ENCODE peak calls at places on chromosome 1, in six cellular contexts. L, Q, V, N, M and J are unnamed samples.

GRCh38 chr1:17833661-17834501 is 78.7 kb downstream of the ACTL8 start:
- DNase-seq in L (no peak), Q (no peak), V (no peak), N (no peak), M (no peak), J (no peak)

GRCh38 chr1:10143961-10144485 is 66.3 kb upstream of the KIF1B start:
- DNase-seq in L (no peak), Q (no peak), V (no peak), N (no peak), M (no peak), J (no peak)

GRCh38 chr1:116825400-116825734 is 71.1 kb downstream of the CD2 start:
- DNase-seq in L (no peak), Q (no peak), V (no peak), N (peak; percentile 81), M (no peak), J (no peak)

GRCh38 chr1:172398193-172398592 is 22.3 kb upstream of the C1orf105 start:
- DNase-seq in L (no peak), Q (no peak), V (peak; percentile 44), N (no peak), M (no peak), J (no peak)

GRCh38 chr1:153842006-153842471 is 66.8 kb downstream of the SLC27A3 start:
- DNase-seq in L (no peak), Q (peak; percentile 36), V (peak; percentile 68), N (no peak), M (peak; percentile 10), J (no peak)

GRCh38 chr1:234529661-234530237 is 50.8 kb upstream of the TARBP1 start:
- DNase-seq in L (no peak), Q (no peak), V (no peak), N (no peak), M (no peak), J (no peak)

GRCh38 chr1:62601412-62601971 is 4.2 kb downstream of the ANGPTL3 start:
- DNase-seq in L (no peak), Q (no peak), V (no peak), N (no peak), M (no peak), J (no peak)

GRCh38 chr1:109622895-109623294 is 3.3 kb downstream of the AMPD2 start:
- DNase-seq in L (no peak), Q (peak; percentile 6), V (no peak), N (no peak), M (no peak), J (no peak)

GRCh38 chr1:116820362-116820761 is 66.1 kb downstream of the CD2 start:
- DNase-seq in L (no peak), Q (no peak), V (no peak), N (no peak), M (no peak), J (peak; percentile 54)

GRCh38 chr1:53747841-53748240 is 8.9 kb upstream of the GLIS1 start:
- DNase-seq in L (no peak), Q (no peak), V (no peak), N (no peak), M (no peak), J (no peak)